ENCODE peak calls at places on chromosomes 11 and 22, in five cellular contexts. E, B, X, C and Q are unnamed samples.

GRCh38 chr11:23123766-23124165 is 263.5 kb upstream of the CCDC179 start:
- DNase-seq in X (no peak), E (no peak), C (no peak), B (no peak), Q (no peak)

GRCh38 chr11:37394236-37394870 is 796.3 kb upstream of the RAG2 start:
- DNase-seq in E (no peak), B (no peak), C (no peak), X (no peak), Q (peak; percentile 19)

GRCh38 chr22:45262931-45263789 is 21.6 kb upstream of the UPK3A start:
- DNase-seq in E (no peak), C (peak; percentile 80), X (no peak), B (no peak), Q (no peak)

GRCh38 chr11:86548278-86548917 is 124.0 kb downstream of the ME3 start:
- DNase-seq in B (no peak), E (no peak), X (no peak), C (no peak), Q (no peak)

GRCh38 chr22:45933503-45934167 is 43.3 kb downstream of the WNT7B start:
- DNase-seq in B (no peak), X (no peak), C (no peak), E (no peak), Q (no peak)

GRCh38 chr11:77704029-77704428 is 66.4 kb upstream of the CLNS1A start:
- DNase-seq in C (no peak), E (no peak), B (no peak), X (no peak), Q (no peak)

GRCh38 chr11:103530257-103530656 is 421.0 kb downstream of the DYNC2H1 start:
- DNase-seq in B (no peak), C (no peak), X (no peak), E (no peak), Q (no peak)

GRCh38 chr11:12205330-12205729 is 94.9 kb downstream of the MICAL2 start:
- DNase-seq in C (no peak), X (no peak), E (no peak), B (no peak), Q (no peak)

GRCh38 chr22:49093192-49093880 is 734.3 kb downstream of the BRD1 start:
- DNase-seq in E (no peak), C (no peak), B (peak; percentile 34), X (no peak), Q (no peak)

GRCh38 chr22:45101828-45102227 is 61.9 kb upstream of the NUP50 start:
- DNase-seq in E (peak; percentile 41), X (peak; percentile 57), C (peak; percentile 67), B (peak; percentile 77), Q (peak; percentile 83)

GRCh38 chr11:267491-267994 is 10.7 kb upstream of the NLRP6 start:
- DNase-seq in B (peak; percentile 74), C (peak; percentile 72), E (peak; percentile 61), X (peak; percentile 56), Q (peak; percentile 60)

GRCh38 chr11:58199271-58199670 is 4.7 kb downstream of the OR1S2 start:
- DNase-seq in B (no peak), C (no peak), E (no peak), X (no peak), Q (no peak)

GRCh38 chr11:2762451-2762850 is 62.7 kb upstream of the KCNQ1OT1 start:
- DNase-seq in C (no peak), E (no peak), X (peak; percentile 15), B (peak; percentile 31), Q (no peak)

GRCh38 chr11:12508151-12508740 is 130.9 kb downstream of the PARVA start:
- DNase-seq in C (no peak), E (peak; percentile 31), B (no peak), X (no peak), Q (no peak)

GRCh38 chr22:19377565-19378361 is 53.8 kb downstream of the HIRA start:
- DNase-seq in B (peak; percentile 69), X (no peak), C (no peak), E (no peak), Q (no peak)

GRCh38 chr11:75474878-75475766 is 42.1 kb upstream of the KLHL35 start:
- DNase-seq in B (peak; percentile 29), C (peak; percentile 59), X (peak; percentile 45), E (no peak), Q (no peak)

GRCh38 chr22:20793386-20794131 is 19.6 kb downstream of the SERPIND1 start:
- DNase-seq in X (no peak), E (no peak), C (no peak), B (no peak), Q (no peak)

GRCh38 chr11:65921876-65922275 is 2.6 kb downstream of the DRAP1 start:
- DNase-seq in E (no peak), B (no peak), X (no peak), C (no peak), Q (no peak)

GRCh38 chr11:62600367-62601113 is 1.1 kb downstream of the MTA2 start:
- DNase-seq in E (no peak), X (no peak), B (no peak), C (no peak), Q (peak; percentile 11)

GRCh38 chr11:16820324-16821092 is 82.1 kb downstream of the C11orf58 start:
- DNase-seq in C (peak; percentile 78), B (peak; percentile 74), X (peak; percentile 78), E (peak; percentile 80), Q (peak; percentile 78)

GRCh38 chr11:70122490-70123198 is 44.5 kb downstream of the ANO1 start:
- DNase-seq in B (no peak), C (no peak), X (no peak), E (no peak), Q (no peak)

GRCh38 chr11:76237041-76237649 is 30.8 kb upstream of the WNT11 start:
- DNase-seq in E (no peak), B (no peak), C (no peak), X (no peak), Q (no peak)

GRCh38 chr11:30730011-30730410 is 143.9 kb upstream of the MPPED2 start:
- DNase-seq in C (no peak), B (no peak), X (no peak), E (no peak), Q (no peak)

GRCh38 chr11:76550781-76551180 is 106.0 kb downstream of the EMSY start:
- DNase-seq in C (no peak), E (no peak), B (no peak), X (no peak), Q (no peak)

GRCh38 chr22:49080631-49081030 is 747.0 kb downstream of the BRD1 start:
- DNase-seq in C (no peak), B (no peak), X (no peak), E (no peak), Q (no peak)

GRCh38 chr11:123429336-123429735 is 733 bp upstream of the GRAMD1B start:
- DNase-seq in C (no peak), X (no peak), E (no peak), B (no peak), Q (no peak)

GRCh38 chr22:37048133-37048532 is 3.4 kb upstream of the KCTD17 start:
- DNase-seq in E (no peak), B (no peak), C (no peak), X (no peak), Q (no peak)

GRCh38 chr11:92886243-92886905 is 83.1 kb upstream of the MTNR1B start:
- DNase-seq in B (no peak), E (no peak), X (peak; percentile 58), C (peak; percentile 53), Q (peak; percentile 76)

DNA sequence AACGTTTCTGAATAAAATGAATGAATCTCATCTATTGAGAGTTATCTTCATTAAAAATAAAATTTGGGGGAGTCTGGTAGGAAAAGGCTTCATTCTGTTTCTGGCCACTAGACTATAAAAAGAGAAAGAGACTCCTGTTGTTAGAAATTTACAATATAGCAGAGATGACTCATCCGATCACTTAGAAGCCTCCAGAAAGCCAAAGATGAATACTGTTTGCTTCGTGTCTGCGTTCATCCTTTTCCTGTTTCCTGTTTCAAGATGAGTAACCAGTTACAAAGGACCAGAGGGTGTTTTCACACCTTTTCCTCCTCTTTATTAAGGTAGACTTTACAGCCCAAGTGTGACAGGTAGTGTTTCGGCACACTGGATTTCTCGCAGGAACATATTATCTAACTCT is 1120.7 kb downstream of the LRRC4C start:
- DNase-seq in C (no peak), E (no peak), B (no peak), X (no peak), Q (peak; percentile 47)
- TF ChIP-seq CTCF in C (no peak), E (no peak), B (no peak), X (no peak), Q (no peak)

DNA sequence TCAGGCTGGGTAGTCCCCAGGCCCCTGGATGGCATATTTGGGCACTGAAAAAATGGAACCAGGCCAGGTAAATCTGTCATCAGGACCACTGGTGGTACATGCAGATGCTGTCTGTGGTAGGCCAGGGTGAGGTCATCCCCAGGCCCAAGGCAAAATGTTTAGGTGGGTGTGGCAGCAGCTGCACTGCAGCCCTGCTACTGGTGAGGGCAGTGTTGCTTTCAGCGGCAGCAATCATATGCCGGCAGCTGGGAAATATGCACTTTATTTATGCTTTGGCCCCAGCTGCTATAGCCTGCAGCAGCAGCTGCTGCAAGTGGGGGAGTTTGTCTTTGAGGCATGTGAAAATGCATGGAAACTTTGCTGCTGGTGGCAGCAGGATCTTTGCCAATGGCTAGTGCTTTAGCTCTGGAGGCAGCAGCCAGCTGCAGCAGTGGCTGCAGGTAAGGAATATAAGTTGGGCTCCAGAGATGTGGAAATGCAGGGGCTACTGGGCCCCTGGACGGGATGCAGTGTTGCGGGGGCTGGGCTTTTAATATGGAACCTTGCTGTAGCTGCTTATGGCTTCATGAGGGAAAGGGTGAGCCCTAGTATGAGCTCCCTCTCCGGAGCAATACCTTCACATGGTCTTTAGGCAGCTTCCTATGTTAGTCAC is 365.7 kb upstream of the CADM1 start:
- DNase-seq in E (no peak), B (no peak), X (no peak), C (peak; percentile 71), Q (no peak)
- TF ChIP-seq CTCF in E (no peak), B (peak; percentile 49), X (peak; percentile 34), C (peak; percentile 72), Q (peak; percentile 12)

DNA sequence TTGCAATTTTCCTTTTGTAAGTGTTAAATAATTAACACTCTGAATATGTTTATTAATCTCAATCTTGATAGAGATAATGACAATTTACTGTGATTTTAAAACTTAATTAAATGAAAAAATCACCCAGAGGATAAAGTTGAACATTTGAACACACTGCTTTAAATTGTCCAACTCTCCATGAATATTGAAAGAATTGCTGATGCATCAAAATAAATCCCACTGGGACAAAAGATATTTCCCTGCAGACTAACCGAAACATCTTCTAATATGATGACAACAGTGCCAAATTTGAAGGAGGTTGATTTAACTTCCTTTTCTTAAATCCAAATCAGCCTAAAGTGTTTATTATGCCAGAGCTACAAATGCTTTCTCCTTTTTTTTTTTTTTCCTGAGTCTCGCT is 47.6 kb downstream of the F2 start:
- DNase-seq in C (no peak), X (no peak), B (no peak), E (no peak), Q (no peak)
- TF ChIP-seq CTCF in C (no peak), X (no peak), B (no peak), E (no peak), Q (no peak)

DNA sequence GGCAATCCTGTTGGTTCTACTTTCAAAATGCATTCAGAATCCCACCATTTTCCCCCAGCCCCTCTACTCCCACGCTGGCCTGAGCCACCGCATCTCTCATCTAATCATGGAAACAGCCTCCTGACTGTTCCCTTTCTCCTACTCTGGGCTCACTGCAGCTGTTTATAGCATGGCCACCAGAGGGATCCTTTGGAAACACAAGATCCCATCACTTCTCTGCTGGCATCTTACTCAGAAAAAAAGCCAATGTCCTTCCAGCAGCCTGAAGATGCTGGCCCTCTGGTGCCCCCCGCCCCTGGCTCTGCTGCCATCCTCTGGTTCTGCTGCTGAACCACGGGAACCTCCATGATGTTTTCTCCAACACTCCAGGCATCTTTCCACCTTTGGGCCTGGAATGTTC is 11.1 kb downstream of the MS4A8 start:
- DNase-seq in E (no peak), C (no peak), B (no peak), X (no peak), Q (peak; percentile 6)
- TF ChIP-seq CTCF in E (no peak), C (no peak), B (no peak), X (peak; percentile 29), Q (no peak)